ENCODE peak calls at places on chromosomes 13 and 19, in seven cellular contexts. H, Y, M, J, K, B and V are unnamed samples.

GRCh38 chr13:73622375-73622774 is 511.8 kb downstream of the KLF12 start:
- DNase-seq in H (no peak), Y (no peak), J (no peak), M (no peak), B (no peak), K (no peak), V (no peak)

GRCh38 chr13:22130254-22130653 is 459.4 kb downstream of the FGF9 start:
- DNase-seq in Y (no peak), J (no peak), M (no peak), H (no peak), B (no peak), K (no peak), V (no peak)

GRCh38 chr19:18790566-18791314 is at the start of gene COMP:
- DNase-seq in M (no peak), Y (no peak), H (no peak), B (peak), J (no peak), K (peak), V (no peak)

GRCh38 chr13:68473834-68474326 is 1243.7 kb upstream of the PCDH9 start:
- DNase-seq in J (no peak), K (no peak), M (no peak), Y (no peak), H (no peak), B (no peak), V (no peak)

GRCh38 chr19:31674503-31675186 is 325.4 kb upstream of the TSHZ3 start:
- DNase-seq in J (no peak), H (no peak), K (no peak), Y (no peak), B (no peak), M (no peak), V (no peak)

GRCh38 chr19:632228-633067 is 889 bp downstream of the POLRMT start:
- DNase-seq in Y (no peak), M (peak), J (no peak), B (peak), H (no peak), K (no peak), V (no peak)

GRCh38 chr19:13604902-13605586 is 98.8 kb upstream of the CACNA1A start:
- DNase-seq in K (no peak), Y (no peak), H (no peak), J (no peak), M (no peak), B (peak), V (no peak)

GRCh38 chr19:19468424-19469050 is 46.8 kb downstream of the TSSK6 start:
- DNase-seq in M (no peak), H (no peak), J (no peak), K (no peak), Y (no peak), B (no peak), V (no peak)

GRCh38 chr13:49084961-49085360 is 109.2 kb downstream of the FNDC3A start:
- DNase-seq in K (no peak), H (no peak), M (no peak), J (no peak), B (no peak), Y (no peak), V (no peak)

GRCh38 chr19:9883231-9883758 is 48.2 kb downstream of the PIN1 start:
- DNase-seq in K (no peak), B (peak), M (no peak), Y (no peak), H (no peak), J (no peak), V (no peak)

GRCh38 chr13:37755349-37755748 is 114.2 kb downstream of the TRPC4 start:
- DNase-seq in M (no peak), J (no peak), Y (no peak), K (no peak), H (no peak), B (no peak), V (no peak)

GRCh38 chr13:75968103-75968838 is 332.1 kb downstream of the LMO7 start:
- DNase-seq in Y (no peak), M (no peak), B (no peak), K (no peak), H (no peak), J (no peak), V (no peak)

DNA sequence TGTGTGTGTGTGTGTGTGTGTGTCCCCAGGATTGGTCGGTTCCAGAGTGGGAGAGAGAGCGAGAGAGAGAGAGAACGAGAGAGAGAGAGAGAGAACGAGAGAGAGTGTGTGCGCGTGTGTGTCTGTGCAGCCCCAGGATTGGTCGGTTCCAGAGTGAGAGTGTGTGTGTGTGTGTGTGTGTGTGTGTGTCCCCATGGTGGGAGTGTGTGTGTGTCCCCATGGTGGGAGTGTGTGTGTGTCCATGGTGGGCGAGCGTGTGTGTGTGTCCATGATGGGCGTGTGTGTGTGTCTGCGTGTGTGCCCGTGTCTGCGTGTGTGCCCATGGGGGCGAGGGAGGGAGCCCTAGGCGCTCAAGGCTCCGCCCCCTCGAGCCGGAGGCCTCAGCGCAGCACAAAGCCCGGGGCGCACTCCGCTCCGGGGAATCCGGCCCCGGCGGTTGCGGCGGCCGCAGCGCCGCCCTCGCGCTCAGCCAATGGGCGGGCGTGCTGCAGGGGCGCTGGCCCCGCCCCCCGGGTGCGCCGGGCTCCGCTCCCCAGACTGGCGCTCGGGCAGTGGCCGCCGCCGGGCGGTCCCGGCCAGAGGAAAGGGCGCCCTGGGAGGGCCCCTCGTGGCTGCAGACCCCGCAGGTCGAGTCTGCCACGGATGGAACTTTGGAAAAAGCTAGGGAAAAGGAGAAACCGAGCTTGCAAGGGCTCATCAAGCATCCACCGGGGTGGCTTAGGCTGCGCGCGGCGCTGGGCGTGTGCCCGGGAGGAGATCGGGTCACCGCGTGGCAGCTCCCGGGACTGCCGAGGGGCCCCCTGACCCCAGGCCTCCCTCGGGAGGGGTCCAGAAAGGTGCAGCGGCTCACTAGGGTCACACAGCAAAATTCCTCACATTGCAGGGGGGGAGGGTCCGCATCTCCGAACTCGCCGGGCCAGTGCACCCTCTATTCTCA is 96.2 kb downstream of the INSR start:
- DNase-seq in M (peak), H (peak), B (peak), K (peak), J (peak), Y (peak), V (peak)
- TF ChIP-seq CTCF in M (peak), H (peak), B (no peak), K (no peak), J (no peak), Y (peak), V (peak)

GRCh38 chr13:19601749-19602725 is 31.4 kb upstream of the MPHOSPH8 start:
- DNase-seq in K (no peak), Y (no peak), B (peak), H (no peak), M (peak), J (peak), V (peak)
- TF ChIP-seq CTCF in K (peak), Y (no peak), B (no peak), H (no peak), M (peak), J (peak), V (peak)

DNA sequence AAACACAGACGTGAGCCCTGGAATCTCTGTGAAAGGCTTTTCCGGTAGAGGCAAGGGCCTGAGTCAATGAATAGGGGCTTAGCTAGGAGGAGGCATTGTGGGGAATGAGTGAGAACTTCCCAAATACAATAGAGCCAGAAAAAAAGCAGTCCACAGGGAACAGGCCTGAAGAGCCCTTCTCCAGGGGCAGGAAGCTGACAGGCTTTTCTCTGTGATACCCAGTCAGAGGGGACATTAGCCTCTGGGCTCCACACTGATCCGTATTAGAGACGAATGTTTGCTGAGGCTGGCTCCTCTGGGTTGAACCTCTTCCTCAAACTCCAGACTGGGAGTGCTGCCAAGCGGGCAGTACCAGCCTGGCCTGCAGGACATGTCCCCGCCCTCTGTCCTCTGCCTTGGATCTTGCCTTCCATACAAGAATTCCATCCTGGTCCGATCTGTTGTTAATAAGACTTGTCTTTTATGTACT is 2.3 kb downstream of the DHRS12 start:
- DNase-seq in B (no peak), J (peak), H (peak), K (no peak), M (peak), Y (no peak), V (no peak)
- TF ChIP-seq CTCF in B (no peak), J (no peak), H (no peak), K (no peak), M (no peak), Y (no peak), V (no peak)

DNA sequence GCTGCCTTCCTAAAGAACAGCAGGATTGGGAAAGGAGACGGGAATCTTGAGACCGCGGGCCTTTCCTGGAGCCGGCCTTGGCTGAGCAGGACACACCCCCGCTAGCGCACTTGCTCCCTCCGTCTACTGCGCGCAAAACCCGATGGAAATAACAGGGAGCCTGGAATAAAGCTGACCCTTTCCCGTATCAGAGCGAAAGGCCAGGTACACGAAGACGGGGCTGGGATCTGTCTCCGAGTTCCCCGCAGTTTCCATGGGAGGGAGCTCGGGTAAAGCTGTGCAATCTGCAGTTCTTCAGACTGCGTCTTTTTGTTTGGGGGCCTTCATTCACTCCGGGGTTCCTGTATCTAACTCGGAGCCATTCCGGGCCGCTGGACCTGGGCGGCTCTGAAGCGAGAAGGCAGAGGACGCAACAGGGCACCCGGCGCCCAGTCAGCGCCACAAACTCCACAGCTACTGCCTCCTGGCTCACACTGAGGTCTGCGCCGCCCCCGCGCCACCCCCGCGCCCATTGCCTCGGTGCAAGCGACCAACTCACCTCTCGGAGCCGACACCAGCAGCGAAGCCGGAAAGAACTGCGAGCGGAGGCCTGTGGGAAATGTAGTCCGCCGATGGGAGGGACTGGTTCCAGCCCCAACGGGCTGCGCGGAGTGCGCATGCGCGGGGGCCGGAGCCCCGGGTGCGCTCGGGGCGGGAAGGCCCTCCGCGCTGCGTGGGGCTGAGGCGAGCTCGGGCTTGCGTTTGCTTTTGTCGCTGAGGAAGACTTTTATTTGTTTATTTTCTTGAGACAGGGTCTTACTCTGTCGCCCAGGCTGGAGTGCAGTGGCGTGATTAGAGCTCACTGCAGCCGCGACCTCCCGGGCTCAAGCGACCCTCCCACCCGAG is at the start of gene ZFP14:
- DNase-seq in H (peak), B (peak), Y (peak), M (peak), K (peak), J (peak), V (peak)
- TF ChIP-seq CTCF in H (peak), B (peak), Y (peak), M (peak), K (peak), J (peak), V (no peak)

GRCh38 chr13:55087085-55087484 is 2053.6 kb upstream of the PRR20A start:
- DNase-seq in M (no peak), H (no peak), Y (no peak), B (peak), J (no peak), K (no peak), V (no peak)
- TF ChIP-seq CTCF in M (no peak), H (no peak), Y (no peak), B (peak), J (no peak), K (no peak), V (no peak)

GRCh38 chr19:45729774-45730388 is 815 bp downstream of the FBXO46 start:
- DNase-seq in J (no peak), B (peak), M (peak), K (no peak), H (no peak), Y (no peak), V (no peak)

GRCh38 chr19:45733160-45733810 is at the start of gene MEIOSIN:
- DNase-seq in B (peak), J (no peak), Y (no peak), K (peak), H (no peak), M (peak), V (no peak)

GRCh38 chr19:45730389-45731288 is at the start of gene FBXO46:
- DNase-seq in K (peak), M (peak), J (peak), H (peak), Y (peak), B (peak), V (peak)
- TF ChIP-seq CTCF in K (peak), M (peak), J (no peak), H (no peak), Y (no peak), B (peak), V (peak)

GRCh38 chr19:49862411-49863253 is 4.7 kb downstream of the PNKP start:
- DNase-seq in J (no peak), M (no peak), K (no peak), H (no peak), Y (no peak), B (peak), V (no peak)
- TF ChIP-seq CTCF in J (no peak), M (no peak), K (peak), H (no peak), Y (no peak), B (peak), V (peak)

GRCh38 chr13:23876265-23876664 is 12.9 kb downstream of the MIPEP start:
- DNase-seq in M (peak), H (no peak), B (peak), Y (no peak), K (no peak), J (no peak), V (no peak)
- TF ChIP-seq CTCF in M (peak), H (no peak), B (peak), Y (no peak), K (peak), J (peak), V (peak)

DNA sequence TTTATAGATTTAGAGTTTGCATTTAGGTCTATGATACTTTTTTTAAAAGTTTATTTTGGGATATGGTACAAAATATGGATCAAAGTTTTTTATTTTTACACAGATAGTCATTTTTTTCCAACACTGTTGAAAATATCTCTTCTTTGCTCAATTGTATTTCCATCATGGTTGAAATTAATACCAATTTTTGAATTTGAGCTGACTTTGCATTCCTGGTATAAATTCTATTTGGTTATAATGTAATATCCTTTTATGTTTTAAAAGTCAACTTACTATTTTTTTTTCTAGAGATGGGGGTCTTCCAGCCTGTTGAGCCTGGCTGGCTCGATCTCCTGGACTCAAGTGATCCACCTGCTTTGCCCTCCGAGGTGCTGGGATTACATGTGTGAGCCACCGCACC is 620.1 kb downstream of the OLFM4 start:
- DNase-seq in B (no peak), J (no peak), H (no peak), M (no peak), K (no peak), Y (no peak), V (no peak)
- TF ChIP-seq CTCF in B (no peak), J (no peak), H (no peak), M (no peak), K (no peak), Y (no peak), V (no peak)

GRCh38 chr13:65932587-65933239 is 1297.4 kb downstream of the PCDH9 start:
- DNase-seq in M (no peak), J (no peak), B (no peak), K (no peak), H (no peak), Y (no peak), V (no peak)

GRCh38 chr13:65929436-65929835 is 1300.7 kb downstream of the PCDH9 start:
- DNase-seq in Y (no peak), M (no peak), B (no peak), H (no peak), K (no peak), J (no peak), V (no peak)

GRCh38 chr13:65921933-65922332 is 1308.2 kb downstream of the PCDH9 start:
- DNase-seq in M (no peak), K (no peak), J (no peak), H (no peak), B (no peak), Y (no peak), V (no peak)

GRCh38 chr13:65932013-65932412 is 1298.1 kb downstream of the PCDH9 start:
- DNase-seq in M (no peak), K (no peak), B (no peak), J (no peak), Y (no peak), H (no peak), V (no peak)

DNA sequence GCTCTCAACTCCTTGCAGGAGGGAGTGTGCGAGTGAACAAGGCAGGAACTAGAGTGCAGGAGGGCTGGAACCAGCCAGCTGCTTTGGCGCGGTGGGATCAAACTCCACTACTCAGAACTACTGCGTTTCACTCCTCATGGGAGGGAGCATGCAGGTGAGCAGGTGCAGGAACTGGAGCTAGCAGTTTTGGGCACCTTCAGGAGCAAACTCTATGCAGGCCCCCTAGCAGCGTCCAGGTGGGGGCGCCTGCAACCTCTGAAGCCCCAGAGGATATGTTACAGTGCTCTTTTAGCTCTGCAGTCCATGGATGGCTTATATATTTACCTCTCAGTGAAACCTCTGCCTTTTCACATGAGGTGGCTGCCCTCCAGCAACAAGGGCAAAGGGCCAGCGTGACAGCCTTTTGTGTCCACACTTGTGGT is 1303.4 kb downstream of the PCDH9 start:
- DNase-seq in B (peak), K (no peak), J (no peak), M (peak), H (no peak), Y (no peak), V (no peak)
- TF ChIP-seq CTCF in B (peak), K (no peak), J (peak), M (no peak), H (no peak), Y (no peak), V (peak)